ENCODE peak calls at places on chromosome 3, in eight cellular contexts. E is upper lobe of left lung; C is SK-N-MC; U is aorta; H is sigmoid colon; O is CD8-positive, alpha-beta T cell; R is HL-60; P is fibroblast of lung. J is an unnamed sample.

GRCh38 chr3:143769663-143770062 is 78.6 kb downstream of the SLC9A9 start:
- DNase-seq in E (no peak), C (no peak), U (no peak), H (no peak), O (no peak), R (no peak), P (peak), J (no peak)

GRCh38 chr3:178736300-178736699 is 200.1 kb downstream of the KCNMB2 start:
- DNase-seq in E (no peak), C (no peak), U (no peak), H (no peak), O (no peak), R (no peak), P (no peak), J (no peak)

GRCh38 chr3:160981217-160981938 is 123.8 kb downstream of the B3GALNT1 start:
- DNase-seq in E (peak), C (no peak), U (peak), H (no peak), O (no peak), R (peak), P (no peak), J (no peak)

GRCh38 chr3:134563614-134564013 is 77.8 kb downstream of the CEP63 start:
- DNase-seq in E (no peak), C (no peak), U (no peak), H (no peak), O (no peak), R (no peak), P (no peak), J (peak)

GRCh38 chr3:42683875-42684593 is 1.3 kb upstream of the KLHL40 start:
- DNase-seq in E (peak), C (no peak), U (peak), H (peak), O (no peak), R (no peak), P (peak), J (peak)

GRCh38 chr3:183857863-183858262 is 26.8 kb downstream of the PARL start:
- DNase-seq in E (no peak), C (no peak), U (no peak), H (no peak), O (no peak), R (no peak), P (no peak), J (no peak)

GRCh38 chr3:47961815-47962606 is 54.2 kb downstream of the MAP4 start:
- DNase-seq in E (no peak), C (peak), U (no peak), H (no peak), O (peak), R (no peak), P (no peak), J (no peak)

GRCh38 chr3:171417813-171418212 is 42.4 kb downstream of the TNIK start:
- DNase-seq in E (no peak), C (no peak), U (no peak), H (peak), O (no peak), R (no peak), P (peak), J (no peak)

GRCh38 chr3:131541288-131541687 is 38.5 kb upstream of the MRPL3 start:
- DNase-seq in E (no peak), C (no peak), U (no peak), H (no peak), O (no peak), R (no peak), P (no peak), J (no peak)

GRCh38 chr3:138329127-138329983 is at the start of gene NME9:
- DNase-seq in E (peak), C (no peak), U (peak), H (peak), O (peak), R (peak), P (peak), J (peak)

DNA sequence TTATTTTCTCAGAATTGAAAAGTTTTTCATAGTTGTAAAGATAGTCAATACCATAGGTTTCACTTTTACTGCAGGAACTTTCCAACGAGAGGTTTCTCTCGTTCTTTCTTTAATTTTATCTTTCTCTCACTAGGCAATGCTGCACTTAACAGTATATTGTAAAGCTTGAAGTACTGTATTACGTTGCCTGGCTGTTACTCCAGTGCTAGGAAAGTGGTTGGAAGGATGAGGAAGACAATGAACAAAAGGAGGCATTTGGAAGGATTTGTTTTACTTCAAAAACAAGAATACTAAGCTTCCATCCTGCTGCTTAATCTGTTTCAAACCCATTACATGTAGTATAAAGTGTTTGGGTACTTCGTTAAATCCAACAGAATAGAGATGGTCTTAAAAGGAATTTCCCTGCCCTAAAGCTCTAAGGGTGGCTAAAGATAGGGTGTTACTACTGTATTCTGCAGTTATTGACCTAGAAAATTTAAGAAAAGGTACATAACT is 636 bp upstream of the IFT57 start:
- DNase-seq in E (no peak), C (no peak), U (no peak), H (no peak), O (no peak), R (no peak), P (no peak), J (no peak)
- H3K27ac ChIP-seq in E (peak), C (peak), U (peak), H (peak), O (peak), R (peak), P (peak), J (peak)

GRCh38 chr3:141682921-141683320 is 55.2 kb upstream of the RNF7 start:
- DNase-seq in E (no peak), C (no peak), U (no peak), H (no peak), O (no peak), R (no peak), P (no peak), J (no peak)

GRCh38 chr3:141682007-141682406 is 56.1 kb upstream of the RNF7 start:
- DNase-seq in E (no peak), C (no peak), U (no peak), H (no peak), O (no peak), R (no peak), P (no peak), J (no peak)

GRCh38 chr3:141684758-141685157 is 53.3 kb upstream of the RNF7 start:
- DNase-seq in E (no peak), C (no peak), U (no peak), H (no peak), O (no peak), R (no peak), P (no peak), J (no peak)

GRCh38 chr3:141690366-141691072 is 47.6 kb upstream of the RNF7 start:
- DNase-seq in E (no peak), C (no peak), U (no peak), H (no peak), O (no peak), R (peak), P (no peak), J (no peak)

DNA sequence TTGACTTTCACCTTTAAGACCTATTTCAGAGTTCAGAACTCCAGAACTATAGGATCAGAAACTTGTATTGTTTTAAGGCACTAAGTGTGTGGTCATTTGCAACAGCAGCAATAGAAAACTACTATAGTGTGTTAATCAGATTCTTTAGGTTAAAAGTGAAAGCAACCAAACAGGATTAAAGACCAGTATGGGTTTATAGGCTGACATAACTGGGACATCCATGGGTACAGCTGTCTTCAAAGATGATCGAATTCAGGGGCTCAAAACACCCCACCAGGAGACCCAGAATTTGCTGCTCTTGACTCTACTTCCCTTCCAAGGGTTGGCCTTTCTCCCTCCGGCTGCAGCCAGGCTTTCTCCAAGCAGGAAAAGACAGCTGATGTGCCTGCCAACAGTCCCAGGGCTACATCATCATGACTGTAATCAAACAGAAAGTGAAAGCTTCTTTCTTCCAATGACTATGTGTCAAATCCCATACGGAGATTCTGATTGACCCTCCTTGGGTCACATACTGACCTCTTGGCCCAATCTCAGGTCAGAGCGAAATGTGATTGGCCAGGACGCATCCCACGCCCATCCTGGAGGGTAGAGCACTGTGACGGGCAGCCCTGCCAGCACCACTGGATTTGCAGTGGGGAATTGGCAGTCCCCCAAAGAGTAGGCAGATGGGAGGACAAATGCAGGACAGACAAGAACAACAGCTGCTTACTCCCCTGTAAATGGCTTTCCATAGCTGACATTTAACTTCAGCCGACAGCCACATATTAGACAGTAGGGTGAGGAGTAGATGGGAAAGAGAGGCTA is 51.4 kb upstream of the RNF7 start:
- DNase-seq in E (peak), C (no peak), U (peak), H (peak), O (no peak), R (no peak), P (peak), J (no peak)
- H3K4me3 ChIP-seq in E (no peak), C (no peak), U (peak), H (peak), O (peak), R (no peak), P (peak), J (no peak)

DNA sequence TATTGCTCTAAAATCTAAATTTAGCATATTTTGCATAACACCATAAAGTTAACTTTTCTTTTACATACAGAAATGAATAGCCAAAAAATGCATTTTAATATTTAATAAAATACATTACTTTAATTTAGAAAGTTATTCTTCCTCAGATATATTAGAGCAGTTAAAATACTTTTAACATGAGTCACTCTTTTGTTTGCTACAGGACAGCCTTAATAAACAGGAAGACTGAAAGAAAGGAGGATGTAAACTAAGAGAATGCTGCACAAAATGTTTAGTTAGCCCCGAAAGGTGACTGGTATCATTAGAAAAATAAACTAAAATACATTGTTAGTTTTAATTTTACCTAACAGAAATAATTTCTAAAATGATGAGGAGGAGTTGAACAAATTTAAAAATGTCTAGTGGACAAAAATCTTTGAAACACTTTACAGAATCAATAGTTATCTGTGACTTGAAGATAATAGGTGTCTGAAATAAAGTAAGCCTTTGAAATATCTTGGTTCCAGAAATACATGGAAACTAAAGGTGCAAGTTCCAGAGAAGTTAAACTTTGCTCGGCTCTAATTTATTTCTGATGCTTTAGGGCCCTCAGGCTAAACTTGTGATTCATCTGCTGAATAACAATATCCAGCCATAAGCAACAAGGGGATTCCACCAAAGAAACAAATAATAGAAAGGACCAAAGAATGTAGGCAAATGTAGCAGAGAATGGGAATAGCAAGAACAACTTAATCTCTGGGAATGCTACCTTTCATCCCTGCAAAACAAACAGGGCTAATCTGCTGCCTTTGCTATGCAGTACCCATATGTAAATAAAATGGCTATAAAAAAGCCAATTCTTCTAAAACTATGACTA is 138.3 kb upstream of the UBP1 start:
- DNase-seq in E (no peak), C (no peak), U (no peak), H (no peak), O (no peak), R (no peak), P (peak), J (no peak)
- H3K27ac ChIP-seq in E (no peak), C (no peak), U (no peak), H (no peak), O (no peak), R (no peak), P (no peak), J (no peak)

DNA sequence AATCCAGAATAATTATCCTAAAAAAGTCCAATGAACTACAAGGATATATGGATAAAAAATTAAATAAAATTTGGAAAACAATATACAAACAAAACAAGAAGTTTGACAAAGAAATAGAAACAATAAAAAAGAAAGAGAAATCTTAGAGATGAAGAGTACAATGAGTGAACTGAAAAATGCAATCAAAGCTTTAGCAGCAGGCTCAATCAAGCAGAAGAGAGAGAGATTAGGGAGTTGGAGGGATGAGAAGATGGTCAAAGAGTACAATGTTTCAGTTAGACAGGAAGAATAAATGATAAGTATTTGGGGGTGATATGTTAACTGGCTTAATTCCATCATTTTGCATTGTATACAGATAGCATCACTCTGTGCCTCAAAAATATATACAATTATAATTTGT is 29.9 kb downstream of the POLQ start:
- DNase-seq in E (no peak), C (no peak), U (no peak), H (no peak), O (no peak), R (no peak), P (no peak), J (no peak)
- H3K4me3 ChIP-seq in E (no peak), C (no peak), U (no peak), H (no peak), O (no peak), R (no peak), P (no peak), J (no peak)

GRCh38 chr3:11201246-11202024 is 47.1 kb downstream of the HRH1 start:
- DNase-seq in E (peak), C (no peak), U (peak), H (no peak), O (no peak), R (peak), P (peak), J (no peak)
- H3K27ac ChIP-seq in E (peak), C (no peak), U (peak), H (peak), O (no peak), R (no peak), P (no peak), J (no peak)